ENCODE peak calls at places on chromosomes 1 and 21, in six cellular contexts. One of them, this sample, is unnamed.
A peak's percentile ranks its signal among the peaks of the same experiment; 100 is the strongest.

GRCh38 chr1:117682372-117682771 is 76.5 kb downstream of the TENT5C start:
- DNase-seq in A549: no peak
- DNase-seq in mesendoderm: no peak
- DNase-seq in K562: no peak
- DNase-seq in GM23248: no peak
- DNase-seq in brain microvascular endothelial cell: no peak
- DNase-seq in this sample: no peak

GRCh38 chr1:108852141-108852540 is 4.8 kb downstream of the AKNAD1 start:
- DNase-seq in A549: no peak
- DNase-seq in K562: no peak
- DNase-seq in brain microvascular endothelial cell: no peak
- DNase-seq in GM23248: peak; percentile 11
- DNase-seq in mesendoderm: no peak
- DNase-seq in this sample: no peak

GRCh38 chr1:170049191-170049800 is 25.2 kb downstream of the KIFAP3 start:
- DNase-seq in GM23248: no peak
- DNase-seq in brain microvascular endothelial cell: no peak
- DNase-seq in K562: no peak
- DNase-seq in A549: no peak
- DNase-seq in mesendoderm: no peak
- DNase-seq in this sample: no peak

GRCh38 chr1:13516606-13517005 is 2.8 kb upstream of the LRRC38 start:
- DNase-seq in brain microvascular endothelial cell: no peak
- DNase-seq in K562: no peak
- DNase-seq in A549: no peak
- DNase-seq in GM23248: no peak
- DNase-seq in mesendoderm: no peak
- DNase-seq in this sample: no peak

GRCh38 chr1:213783898-213784297 is 203.9 kb upstream of the PROX1 start:
- DNase-seq in A549: no peak
- DNase-seq in brain microvascular endothelial cell: no peak
- DNase-seq in mesendoderm: no peak
- DNase-seq in K562: no peak
- DNase-seq in GM23248: no peak
- DNase-seq in this sample: no peak

GRCh38 chr1:159800177-159800935 is 1.8 kb upstream of the FCRL6 start:
- DNase-seq in K562: no peak
- DNase-seq in GM23248: peak; percentile 34
- DNase-seq in brain microvascular endothelial cell: no peak
- DNase-seq in A549: no peak
- DNase-seq in mesendoderm: no peak
- DNase-seq in this sample: no peak

GRCh38 chr1:214551436-214552173 is at the start of gene PTPN14:
- DNase-seq in brain microvascular endothelial cell: peak; percentile 91
- DNase-seq in mesendoderm: peak; percentile 99
- DNase-seq in K562: no peak
- DNase-seq in A549: peak; percentile 94
- DNase-seq in GM23248: peak; percentile 98
- DNase-seq in this sample: peak; percentile 72

GRCh38 chr1:165452336-165453130 is 7.6 kb upstream of the RXRG start:
- DNase-seq in GM23248: no peak
- DNase-seq in A549: no peak
- DNase-seq in K562: peak; percentile 8
- DNase-seq in mesendoderm: no peak
- DNase-seq in brain microvascular endothelial cell: no peak
- DNase-seq in this sample: no peak

GRCh38 chr1:84410328-84411107 is 12.2 kb downstream of the DNASE2B start:
- DNase-seq in mesendoderm: no peak
- DNase-seq in K562: no peak
- DNase-seq in A549: no peak
- DNase-seq in brain microvascular endothelial cell: no peak
- DNase-seq in GM23248: no peak
- DNase-seq in this sample: no peak

GRCh38 chr1:16145030-16145987 is 10.6 kb downstream of the EPHA2 start:
- DNase-seq in mesendoderm: peak; percentile 91
- DNase-seq in brain microvascular endothelial cell: peak; percentile 93
- DNase-seq in GM23248: peak; percentile 98
- DNase-seq in K562: peak; percentile 49
- DNase-seq in A549: peak; percentile 85
- DNase-seq in this sample: peak; percentile 45

GRCh38 chr1:174747613-174748012 is 252.1 kb upstream of the CACYBP start:
- DNase-seq in brain microvascular endothelial cell: no peak
- DNase-seq in mesendoderm: no peak
- DNase-seq in GM23248: no peak
- DNase-seq in K562: no peak
- DNase-seq in A549: no peak
- DNase-seq in this sample: no peak

GRCh38 chr21:17929514-17929913 is 110.4 kb upstream of the C21orf91 start:
- DNase-seq in GM23248: no peak
- DNase-seq in brain microvascular endothelial cell: no peak
- DNase-seq in mesendoderm: no peak
- DNase-seq in K562: no peak
- DNase-seq in A549: no peak
- DNase-seq in this sample: no peak

GRCh38 chr1:206908038-206908437 is 10.8 kb downstream of the IL24 start:
- DNase-seq in mesendoderm: no peak
- DNase-seq in K562: no peak
- DNase-seq in GM23248: no peak
- DNase-seq in brain microvascular endothelial cell: no peak
- DNase-seq in A549: no peak
- DNase-seq in this sample: no peak

GRCh38 chr1:59484090-59484489 is 187.2 kb downstream of the FGGY start:
- DNase-seq in GM23248: peak; percentile 91
- DNase-seq in mesendoderm: no peak
- DNase-seq in K562: no peak
- DNase-seq in A549: peak; percentile 23
- DNase-seq in brain microvascular endothelial cell: peak; percentile 85
- DNase-seq in this sample: no peak

GRCh38 chr1:167273027-167273800 is 52.5 kb downstream of the POU2F1 start:
- DNase-seq in K562: no peak
- DNase-seq in mesendoderm: no peak
- DNase-seq in A549: no peak
- DNase-seq in GM23248: peak; percentile 8
- DNase-seq in brain microvascular endothelial cell: peak; percentile 11
- DNase-seq in this sample: no peak

GRCh38 chr1:232786845-232787455 is 18.3 kb upstream of the MAP10 start:
- DNase-seq in brain microvascular endothelial cell: no peak
- DNase-seq in GM23248: no peak
- DNase-seq in A549: no peak
- DNase-seq in mesendoderm: no peak
- DNase-seq in K562: no peak
- DNase-seq in this sample: no peak

GRCh38 chr1:232780354-232780753 is 24.9 kb upstream of the MAP10 start:
- DNase-seq in K562: no peak
- DNase-seq in A549: no peak
- DNase-seq in mesendoderm: no peak
- DNase-seq in brain microvascular endothelial cell: no peak
- DNase-seq in GM23248: no peak
- DNase-seq in this sample: no peak

GRCh38 chr1:232788235-232788872 is 16.9 kb upstream of the MAP10 start:
- DNase-seq in mesendoderm: no peak
- DNase-seq in A549: no peak
- DNase-seq in brain microvascular endothelial cell: no peak
- DNase-seq in GM23248: no peak
- DNase-seq in K562: no peak
- DNase-seq in this sample: no peak

GRCh38 chr1:232789660-232790059 is 15.6 kb upstream of the MAP10 start:
- DNase-seq in mesendoderm: no peak
- DNase-seq in brain microvascular endothelial cell: no peak
- DNase-seq in A549: no peak
- DNase-seq in K562: no peak
- DNase-seq in GM23248: no peak
- DNase-seq in this sample: no peak

GRCh38 chr1:232784794-232785193 is 20.4 kb upstream of the MAP10 start:
- DNase-seq in GM23248: no peak
- DNase-seq in K562: no peak
- DNase-seq in A549: no peak
- DNase-seq in mesendoderm: no peak
- DNase-seq in brain microvascular endothelial cell: no peak
- DNase-seq in this sample: no peak
- H3K27ac ChIP-seq in GM23248: no peak overlapping the region
- H3K27ac ChIP-seq in K562: no peak overlapping the region
- H3K27ac ChIP-seq in A549: no peak overlapping the region
- H3K27ac ChIP-seq in mesendoderm: no peak overlapping the region
- H3K27ac ChIP-seq in brain microvascular endothelial cell: no peak overlapping the region
- H3K27ac ChIP-seq in this sample: no peak overlapping the region

GRCh38 chr1:205257735-205258134 is 30.0 kb downstream of the TMCC2 start:
- DNase-seq in A549: no peak
- DNase-seq in K562: no peak
- DNase-seq in brain microvascular endothelial cell: no peak
- DNase-seq in mesendoderm: no peak
- DNase-seq in GM23248: no peak
- DNase-seq in this sample: no peak

GRCh38 chr1:205256956-205257615 is 29.3 kb downstream of the TMCC2 start:
- DNase-seq in K562: no peak
- DNase-seq in mesendoderm: no peak
- DNase-seq in GM23248: no peak
- DNase-seq in A549: no peak
- DNase-seq in brain microvascular endothelial cell: no peak
- DNase-seq in this sample: no peak

GRCh38 chr1:205259998-205260397 is 32.3 kb downstream of the TMCC2 start:
- DNase-seq in K562: no peak
- DNase-seq in GM23248: no peak
- DNase-seq in A549: no peak
- DNase-seq in brain microvascular endothelial cell: no peak
- DNase-seq in mesendoderm: no peak
- DNase-seq in this sample: no peak

GRCh38 chr1:205258313-205259176 is 30.8 kb downstream of the TMCC2 start:
- DNase-seq in A549: no peak
- DNase-seq in GM23248: peak; percentile 41
- DNase-seq in mesendoderm: peak; percentile 42
- DNase-seq in brain microvascular endothelial cell: peak; percentile 79
- DNase-seq in K562: peak; percentile 31
- DNase-seq in this sample: peak; percentile 76

DNA sequence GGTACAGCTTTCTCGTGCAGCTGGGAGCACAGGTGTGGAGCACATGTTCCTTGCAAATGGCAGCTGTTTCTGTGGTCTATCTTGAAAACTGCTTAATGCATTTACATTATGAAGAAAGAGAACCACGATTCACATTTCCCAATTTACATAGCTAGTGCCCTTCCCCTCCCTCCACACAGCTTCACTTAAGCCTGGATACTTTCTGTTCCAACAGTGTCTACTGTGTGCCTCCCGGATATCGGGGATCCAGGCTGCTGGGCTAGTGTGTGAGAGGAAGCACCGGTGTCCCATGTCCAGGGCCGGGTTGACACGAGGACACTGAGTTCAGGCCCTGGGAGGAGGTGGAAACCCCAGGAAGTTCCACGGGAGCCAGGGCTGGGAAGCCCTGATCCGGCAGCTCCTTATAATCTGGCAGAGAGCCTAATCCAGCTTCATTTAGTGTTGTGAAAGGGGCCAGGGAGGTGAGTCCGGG is 31.7 kb downstream of the TMCC2 start:
- DNase-seq in GM23248: no peak
- DNase-seq in brain microvascular endothelial cell: no peak
- DNase-seq in K562: no peak
- DNase-seq in mesendoderm: no peak
- DNase-seq in A549: no peak
- DNase-seq in this sample: no peak
- H3K27ac ChIP-seq in GM23248: no peak overlapping the region
- H3K27ac ChIP-seq in brain microvascular endothelial cell: peak overlapping the region; percentile 60
- H3K27ac ChIP-seq in K562: no peak overlapping the region
- H3K27ac ChIP-seq in mesendoderm: no peak overlapping the region
- H3K27ac ChIP-seq in A549: peak overlapping the region; percentile 46
- H3K27ac ChIP-seq in this sample: peak overlapping the region; percentile 79

DNA sequence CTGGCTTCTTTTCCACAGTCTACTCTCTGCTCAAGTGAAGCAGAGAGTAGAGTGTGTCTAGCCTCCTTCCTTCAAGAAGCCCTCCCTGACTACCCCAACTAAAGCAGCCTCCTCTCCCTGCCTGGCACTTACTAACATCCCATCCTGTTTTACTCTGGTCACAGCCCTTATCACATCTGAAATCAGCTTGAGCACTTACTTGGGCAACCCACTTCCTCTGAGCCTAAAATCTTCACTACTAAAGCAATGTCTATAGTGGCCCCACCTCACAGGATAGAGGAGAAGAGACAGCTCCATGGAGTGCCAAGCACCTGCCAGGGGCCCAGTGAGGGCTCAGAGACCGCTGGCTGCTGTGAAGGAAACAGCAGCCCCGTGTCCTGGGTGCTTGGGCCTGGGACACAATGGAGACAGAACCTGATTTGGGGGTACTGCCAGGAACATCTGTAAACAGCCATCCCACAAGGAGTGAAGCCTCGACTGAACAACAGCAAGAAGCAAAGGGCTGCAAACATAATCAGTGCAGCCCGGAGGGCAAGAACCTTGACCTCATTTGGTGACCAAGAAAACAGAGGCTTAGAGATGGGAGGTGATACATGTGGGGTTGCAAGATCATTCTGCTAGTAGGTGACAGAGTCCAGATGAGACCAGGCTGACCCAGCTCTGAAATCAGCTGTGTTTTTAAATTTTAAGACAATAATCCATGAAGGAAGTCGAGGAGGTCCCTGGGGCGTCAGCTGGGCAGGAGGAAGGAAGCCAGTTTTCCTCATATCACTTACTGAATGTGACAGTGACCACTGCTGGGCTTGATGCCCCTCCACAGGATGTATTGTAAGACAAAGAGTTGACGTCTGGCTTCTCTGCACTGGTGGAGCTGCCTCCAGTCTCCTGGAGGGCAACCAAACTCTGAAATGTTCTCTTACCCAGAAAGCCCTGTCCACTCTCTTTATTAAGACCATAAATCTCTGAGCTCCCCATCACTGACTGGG is 710.6 kb downstream of the MATN1 start:
- DNase-seq in A549: no peak
- DNase-seq in GM23248: no peak
- DNase-seq in K562: no peak
- DNase-seq in mesendoderm: no peak
- DNase-seq in brain microvascular endothelial cell: no peak
- DNase-seq in this sample: no peak
- H3K27ac ChIP-seq in A549: no peak overlapping the region
- H3K27ac ChIP-seq in GM23248: no peak overlapping the region
- H3K27ac ChIP-seq in K562: no peak overlapping the region
- H3K27ac ChIP-seq in mesendoderm: no peak overlapping the region
- H3K27ac ChIP-seq in brain microvascular endothelial cell: no peak overlapping the region
- H3K27ac ChIP-seq in this sample: no peak overlapping the region

DNA sequence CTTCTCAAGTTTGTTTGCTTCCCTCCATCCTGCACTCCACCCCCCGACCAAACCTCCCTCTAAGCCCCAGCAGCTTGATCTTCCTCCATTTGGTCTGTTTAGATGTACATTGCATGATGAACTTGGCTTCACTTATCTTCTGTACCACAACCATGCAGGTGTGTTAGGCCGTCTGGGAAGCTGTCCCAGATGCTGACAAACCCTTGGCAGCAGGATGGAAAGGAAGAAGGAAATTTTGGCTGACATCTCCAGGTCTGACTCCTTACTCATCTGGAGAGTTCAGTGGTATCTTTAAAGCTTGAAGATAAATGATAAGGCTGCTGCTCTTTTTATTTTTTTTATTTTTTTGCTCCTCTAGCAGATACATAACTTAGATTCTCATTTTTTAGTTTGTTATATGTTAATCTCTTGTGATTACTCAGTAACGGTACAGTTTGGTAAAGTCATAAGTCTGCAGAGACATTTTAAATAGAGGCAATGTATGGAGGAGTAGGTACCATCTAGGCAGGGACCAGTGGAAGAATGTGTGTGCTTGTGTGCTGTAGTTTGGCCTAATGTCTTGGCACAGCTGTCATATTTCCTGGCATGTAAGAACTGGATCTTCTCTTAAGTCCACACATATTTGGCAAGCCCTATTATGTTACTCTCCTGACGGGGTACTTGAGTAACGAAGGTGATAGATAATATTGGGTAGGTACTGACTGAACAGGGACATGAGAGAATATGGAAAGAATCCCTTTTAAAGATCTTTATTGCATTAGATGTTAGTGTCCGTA is 79.7 kb downstream of the CACHD1 start:
- DNase-seq in brain microvascular endothelial cell: no peak
- DNase-seq in A549: no peak
- DNase-seq in GM23248: no peak
- DNase-seq in mesendoderm: no peak
- DNase-seq in K562: no peak
- DNase-seq in this sample: no peak
- H3K27ac ChIP-seq in brain microvascular endothelial cell: no peak overlapping the region
- H3K27ac ChIP-seq in A549: no peak overlapping the region
- H3K27ac ChIP-seq in GM23248: no peak overlapping the region
- H3K27ac ChIP-seq in mesendoderm: no peak overlapping the region
- H3K27ac ChIP-seq in K562: no peak overlapping the region
- H3K27ac ChIP-seq in this sample: no peak overlapping the region

This sample was measured in epithelial cell of prostate.